ENCODE peak calls at places on chromosomes 7 and 10, in six cellular contexts. One of them, this sample, is unnamed.

GRCh38 chr7:99918959-99919813 is at the start of gene TRIM4:
- DNase-seq in CD4-positive, alpha-beta memory T cell: peak
- DNase-seq in CD8-positive, alpha-beta T cell: peak
- DNase-seq in GM23248: peak
- DNase-seq in A549: peak
- DNase-seq in IMR-90: peak
- DNase-seq in this sample: peak

GRCh38 chr7:114853189-114853588 is 68.7 kb upstream of the MDFIC start:
- DNase-seq in CD4-positive, alpha-beta memory T cell: no peak
- DNase-seq in CD8-positive, alpha-beta T cell: no peak
- DNase-seq in GM23248: no peak
- DNase-seq in A549: no peak
- DNase-seq in IMR-90: no peak
- DNase-seq in this sample: no peak

GRCh38 chr7:73342645-73343044 is 14.7 kb downstream of the FKBP6 start:
- DNase-seq in CD4-positive, alpha-beta memory T cell: no peak
- DNase-seq in CD8-positive, alpha-beta T cell: no peak
- DNase-seq in GM23248: peak
- DNase-seq in A549: peak
- DNase-seq in IMR-90: peak
- DNase-seq in this sample: no peak

GRCh38 chr10:14669576-14669975 is 105.1 kb downstream of the FAM107B start:
- DNase-seq in CD4-positive, alpha-beta memory T cell: no peak
- DNase-seq in CD8-positive, alpha-beta T cell: no peak
- DNase-seq in GM23248: no peak
- DNase-seq in A549: peak
- DNase-seq in IMR-90: no peak
- DNase-seq in this sample: no peak

GRCh38 chr10:68082815-68083395 is 7.8 kb upstream of the HERC4 start:
- DNase-seq in CD4-positive, alpha-beta memory T cell: no peak
- DNase-seq in CD8-positive, alpha-beta T cell: no peak
- DNase-seq in GM23248: peak
- DNase-seq in A549: peak
- DNase-seq in IMR-90: peak
- DNase-seq in this sample: no peak

GRCh38 chr7:127566242-127566641 is 19.2 kb downstream of the GCC1 start:
- DNase-seq in CD4-positive, alpha-beta memory T cell: no peak
- DNase-seq in CD8-positive, alpha-beta T cell: no peak
- DNase-seq in GM23248: no peak
- DNase-seq in A549: no peak
- DNase-seq in IMR-90: no peak
- DNase-seq in this sample: no peak

GRCh38 chr10:59079386-59080226 is 96.8 kb upstream of the PHYHIPL start:
- DNase-seq in CD4-positive, alpha-beta memory T cell: no peak
- DNase-seq in CD8-positive, alpha-beta T cell: no peak
- DNase-seq in GM23248: peak
- DNase-seq in A549: peak
- DNase-seq in IMR-90: peak
- DNase-seq in this sample: no peak

GRCh38 chr10:111976557-111976956 is 207.0 kb downstream of the GPAM start:
- DNase-seq in CD4-positive, alpha-beta memory T cell: no peak
- DNase-seq in CD8-positive, alpha-beta T cell: no peak
- DNase-seq in GM23248: no peak
- DNase-seq in A549: no peak
- DNase-seq in IMR-90: no peak
- DNase-seq in this sample: no peak

GRCh38 chr7:96800824-96801223 is 91.2 kb upstream of the SEM1 start:
- DNase-seq in CD4-positive, alpha-beta memory T cell: no peak
- DNase-seq in CD8-positive, alpha-beta T cell: no peak
- DNase-seq in GM23248: no peak
- DNase-seq in A549: no peak
- DNase-seq in IMR-90: no peak
- DNase-seq in this sample: no peak

GRCh38 chr7:1248459-1249131 is 15.9 kb downstream of the UNCX start:
- DNase-seq in CD4-positive, alpha-beta memory T cell: no peak
- DNase-seq in CD8-positive, alpha-beta T cell: no peak
- DNase-seq in GM23248: no peak
- DNase-seq in A549: peak
- DNase-seq in IMR-90: no peak
- DNase-seq in this sample: no peak

GRCh38 chr10:48476279-48476982 is 128.4 kb downstream of the ARHGAP22 start:
- DNase-seq in CD4-positive, alpha-beta memory T cell: no peak
- DNase-seq in CD8-positive, alpha-beta T cell: no peak
- DNase-seq in GM23248: no peak
- DNase-seq in A549: no peak
- DNase-seq in IMR-90: no peak
- DNase-seq in this sample: no peak

GRCh38 chr7:151025924-151026671 is 1.8 kb upstream of the ATG9B start:
- DNase-seq in CD4-positive, alpha-beta memory T cell: no peak
- DNase-seq in CD8-positive, alpha-beta T cell: no peak
- DNase-seq in GM23248: peak
- DNase-seq in A549: peak
- DNase-seq in IMR-90: peak
- DNase-seq in this sample: no peak

GRCh38 chr7:156459067-156459466 is 181.5 kb upstream of the RNF32 start:
- DNase-seq in CD4-positive, alpha-beta memory T cell: no peak
- DNase-seq in CD8-positive, alpha-beta T cell: no peak
- DNase-seq in GM23248: no peak
- DNase-seq in A549: no peak
- DNase-seq in IMR-90: no peak
- DNase-seq in this sample: no peak

GRCh38 chr7:42940985-42941847 is 9.0 kb downstream of the MRPL32 start:
- DNase-seq in CD4-positive, alpha-beta memory T cell: peak
- DNase-seq in CD8-positive, alpha-beta T cell: peak
- DNase-seq in GM23248: peak
- DNase-seq in A549: peak
- DNase-seq in IMR-90: peak
- DNase-seq in this sample: peak

GRCh38 chr10:69961168-69961863 is 91.3 kb upstream of the MACROH2A2 start:
- DNase-seq in CD4-positive, alpha-beta memory T cell: no peak
- DNase-seq in CD8-positive, alpha-beta T cell: no peak
- DNase-seq in GM23248: no peak
- DNase-seq in A549: no peak
- DNase-seq in IMR-90: no peak
- DNase-seq in this sample: no peak

GRCh38 chr7:151802469-151802846 is 74.5 kb downstream of the PRKAG2 start:
- DNase-seq in CD4-positive, alpha-beta memory T cell: no peak
- DNase-seq in CD8-positive, alpha-beta T cell: no peak
- DNase-seq in GM23248: no peak
- DNase-seq in A549: no peak
- DNase-seq in IMR-90: no peak
- DNase-seq in this sample: no peak

GRCh38 chr10:78162867-78163266 is 129.2 kb downstream of the RPS24 start:
- DNase-seq in CD4-positive, alpha-beta memory T cell: no peak
- DNase-seq in CD8-positive, alpha-beta T cell: no peak
- DNase-seq in GM23248: peak
- DNase-seq in A549: no peak
- DNase-seq in IMR-90: peak
- DNase-seq in this sample: no peak

GRCh38 chr7:4241791-4242190 is 440.3 kb upstream of the FOXK1 start:
- DNase-seq in CD4-positive, alpha-beta memory T cell: no peak
- DNase-seq in CD8-positive, alpha-beta T cell: no peak
- DNase-seq in GM23248: no peak
- DNase-seq in A549: peak
- DNase-seq in IMR-90: no peak
- DNase-seq in this sample: no peak

GRCh38 chr10:101560293-101561067 is 27.6 kb downstream of the POLL start:
- DNase-seq in CD4-positive, alpha-beta memory T cell: no peak
- DNase-seq in CD8-positive, alpha-beta T cell: no peak
- DNase-seq in GM23248: no peak
- DNase-seq in A549: no peak
- DNase-seq in IMR-90: no peak
- DNase-seq in this sample: no peak

GRCh38 chr7:157751351-157751750 is 414.5 kb downstream of the DNAJB6 start:
- DNase-seq in CD4-positive, alpha-beta memory T cell: no peak
- DNase-seq in CD8-positive, alpha-beta T cell: no peak
- DNase-seq in GM23248: no peak
- DNase-seq in A549: no peak
- DNase-seq in IMR-90: no peak
- DNase-seq in this sample: no peak

GRCh38 chr10:96830511-96831199 is 1.4 kb upstream of the LCOR start:
- DNase-seq in CD4-positive, alpha-beta memory T cell: peak
- DNase-seq in CD8-positive, alpha-beta T cell: peak
- DNase-seq in GM23248: peak
- DNase-seq in A549: peak
- DNase-seq in IMR-90: peak
- DNase-seq in this sample: peak

DNA sequence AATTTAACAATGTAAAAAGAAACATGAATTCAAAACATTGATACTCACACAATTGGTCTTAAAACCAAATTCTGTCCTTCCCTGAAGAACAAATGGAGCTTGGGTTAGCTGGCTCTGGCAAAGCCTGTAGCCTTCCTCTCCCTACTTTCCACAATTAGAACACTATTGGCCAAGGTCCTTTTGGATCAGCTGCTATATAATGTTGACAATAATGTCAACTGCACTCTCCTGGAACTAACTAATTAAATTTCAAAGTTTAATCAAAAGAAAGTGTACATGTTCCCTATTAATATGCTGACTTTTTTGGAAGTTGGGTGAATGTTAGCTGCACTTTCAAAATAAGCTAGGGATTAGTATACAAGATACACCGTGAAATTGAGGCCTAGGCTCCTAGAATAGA is 440.1 kb upstream of the NFE2L3 start:
- DNase-seq in CD4-positive, alpha-beta memory T cell: no peak
- DNase-seq in CD8-positive, alpha-beta T cell: no peak
- DNase-seq in GM23248: no peak
- DNase-seq in A549: no peak
- DNase-seq in IMR-90: no peak
- DNase-seq in this sample: no peak
- H3K27ac ChIP-seq in CD4-positive, alpha-beta memory T cell: no peak
- H3K27ac ChIP-seq in CD8-positive, alpha-beta T cell: no peak
- H3K27ac ChIP-seq in GM23248: no peak
- H3K27ac ChIP-seq in A549: no peak
- H3K27ac ChIP-seq in IMR-90: no peak
- H3K27ac ChIP-seq in this sample: no peak

GRCh38 chr10:102629661-102630614 is 14.3 kb upstream of the TRIM8 start:
- DNase-seq in CD4-positive, alpha-beta memory T cell: no peak
- DNase-seq in CD8-positive, alpha-beta T cell: no peak
- DNase-seq in GM23248: peak
- DNase-seq in A549: peak
- DNase-seq in IMR-90: peak
- DNase-seq in this sample: no peak
- H3K27ac ChIP-seq in CD4-positive, alpha-beta memory T cell: no peak
- H3K27ac ChIP-seq in CD8-positive, alpha-beta T cell: no peak
- H3K27ac ChIP-seq in GM23248: peak
- H3K27ac ChIP-seq in A549: peak
- H3K27ac ChIP-seq in IMR-90: peak
- H3K27ac ChIP-seq in this sample: no peak

DNA sequence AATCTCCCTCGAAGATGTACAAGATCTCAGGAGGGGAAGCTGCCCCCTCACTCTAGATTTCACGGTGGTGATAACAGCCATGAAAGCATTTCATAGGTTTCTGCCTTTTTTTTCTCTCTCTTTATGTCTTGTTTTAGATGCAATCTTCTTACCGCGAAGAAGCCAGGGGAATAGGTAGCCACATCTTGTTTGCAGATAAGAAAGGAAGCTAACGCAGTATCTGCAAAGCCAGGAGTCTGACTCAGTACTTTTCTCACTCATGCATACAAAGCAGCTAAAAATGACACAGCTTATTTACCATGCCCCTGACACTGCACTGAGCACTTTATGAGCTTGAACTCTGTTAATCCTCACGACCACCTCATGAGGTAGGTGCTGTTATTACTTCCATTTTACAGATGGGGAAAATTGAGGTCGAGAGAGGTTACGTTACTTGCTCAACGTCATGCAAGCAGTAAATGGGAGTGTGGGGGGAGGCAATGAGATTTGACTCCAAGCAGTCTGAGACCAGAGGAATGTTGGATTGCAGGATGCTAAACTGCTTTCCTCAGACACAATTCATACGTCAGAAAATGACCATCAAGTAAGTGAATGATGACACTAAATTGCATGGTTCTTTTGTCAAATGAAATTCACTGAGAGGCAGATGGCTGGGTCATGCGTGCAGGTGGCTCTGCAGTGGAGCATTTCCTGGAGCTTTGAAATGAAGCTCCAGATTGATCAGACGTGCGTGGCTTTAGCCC is 3.2 kb downstream of the MAP3K8 start:
- DNase-seq in CD4-positive, alpha-beta memory T cell: peak
- DNase-seq in CD8-positive, alpha-beta T cell: peak
- DNase-seq in GM23248: peak
- DNase-seq in A549: peak
- DNase-seq in IMR-90: peak
- DNase-seq in this sample: peak
- H3K27ac ChIP-seq in CD4-positive, alpha-beta memory T cell: peak
- H3K27ac ChIP-seq in CD8-positive, alpha-beta T cell: no peak
- H3K27ac ChIP-seq in GM23248: peak
- H3K27ac ChIP-seq in A549: peak
- H3K27ac ChIP-seq in IMR-90: peak
- H3K27ac ChIP-seq in this sample: peak

GRCh38 chr7:95589031-95589430 is 7.3 kb downstream of the PDK4 start:
- DNase-seq in CD4-positive, alpha-beta memory T cell: no peak
- DNase-seq in CD8-positive, alpha-beta T cell: no peak
- DNase-seq in GM23248: no peak
- DNase-seq in A549: no peak
- DNase-seq in IMR-90: no peak
- DNase-seq in this sample: no peak
- H3K27ac ChIP-seq in CD4-positive, alpha-beta memory T cell: no peak
- H3K27ac ChIP-seq in CD8-positive, alpha-beta T cell: no peak
- H3K27ac ChIP-seq in GM23248: no peak
- H3K27ac ChIP-seq in A549: no peak
- H3K27ac ChIP-seq in IMR-90: no peak
- H3K27ac ChIP-seq in this sample: no peak